ENCODE peak calls at places on chromosomes 11 and 22, in four cellular contexts. One of them, this sample, is unnamed.

GRCh38 chr11:106321601-106322000 is 244.1 kb downstream of the AASDHPPT start:
- DNase-seq in RPMI8226: no peak
- DNase-seq in stomach: no peak
- DNase-seq in choroid plexus epithelial cell: no peak
- DNase-seq in this sample: no peak

GRCh38 chr11:7901319-7901854 is 29.7 kb downstream of the OR10A6 start:
- DNase-seq in RPMI8226: no peak
- DNase-seq in stomach: no peak
- DNase-seq in choroid plexus epithelial cell: no peak
- DNase-seq in this sample: no peak

GRCh38 chr11:38710262-38710661 is 2112.2 kb upstream of the RAG2 start:
- DNase-seq in RPMI8226: no peak
- DNase-seq in stomach: no peak
- DNase-seq in choroid plexus epithelial cell: no peak
- DNase-seq in this sample: no peak

GRCh38 chr11:77592727-77593126 is 3.0 kb downstream of the AQP11 start:
- DNase-seq in RPMI8226: no peak
- DNase-seq in stomach: no peak
- DNase-seq in choroid plexus epithelial cell: no peak
- DNase-seq in this sample: no peak

GRCh38 chr11:69173925-69174591 is 18.3 kb downstream of the SMIM38 start:
- DNase-seq in RPMI8226: no peak
- DNase-seq in stomach: no peak
- DNase-seq in choroid plexus epithelial cell: no peak
- DNase-seq in this sample: no peak

GRCh38 chr22:38490915-38491314 is 15.2 kb downstream of the DDX17 start:
- DNase-seq in RPMI8226: peak
- DNase-seq in stomach: peak
- DNase-seq in choroid plexus epithelial cell: peak
- DNase-seq in this sample: no peak

GRCh38 chr11:46588131-46588530 is 5.7 kb downstream of the AMBRA1 start:
- DNase-seq in RPMI8226: no peak
- DNase-seq in stomach: no peak
- DNase-seq in choroid plexus epithelial cell: peak
- DNase-seq in this sample: no peak

GRCh38 chr22:38948181-38948940 is 9.0 kb upstream of the APOBEC3A start:
- DNase-seq in RPMI8226: peak
- DNase-seq in stomach: no peak
- DNase-seq in choroid plexus epithelial cell: no peak
- DNase-seq in this sample: no peak

GRCh38 chr11:11538277-11538960 is 83.4 kb downstream of the GALNT18 start:
- DNase-seq in RPMI8226: no peak
- DNase-seq in stomach: no peak
- DNase-seq in choroid plexus epithelial cell: no peak
- DNase-seq in this sample: no peak

GRCh38 chr22:17232406-17232805 is 13.2 kb upstream of the ADA2 start:
- DNase-seq in RPMI8226: no peak
- DNase-seq in stomach: no peak
- DNase-seq in choroid plexus epithelial cell: no peak
- DNase-seq in this sample: no peak

GRCh38 chr11:14565845-14566244 is 45.7 kb upstream of the PSMA1 start:
- DNase-seq in RPMI8226: no peak
- DNase-seq in stomach: no peak
- DNase-seq in choroid plexus epithelial cell: no peak
- DNase-seq in this sample: no peak

GRCh38 chr11:74650498-74650897 is 58.1 kb downstream of the POLD3 start:
- DNase-seq in RPMI8226: no peak
- DNase-seq in stomach: no peak
- DNase-seq in choroid plexus epithelial cell: peak
- DNase-seq in this sample: no peak

GRCh38 chr11:66082936-66083698 is 13.0 kb downstream of the PACS1 start:
- DNase-seq in RPMI8226: peak
- DNase-seq in stomach: no peak
- DNase-seq in choroid plexus epithelial cell: peak
- DNase-seq in this sample: no peak

This sample was measured in GM19239.